ENCODE peak calls at places on chromosome 6, in seven cellular contexts. B is cardiac fibroblast, U is HFFc6, X is tibial artery, E is MM.1S, M is epithelial cell of esophagus, N is lower lobe of right lung. V is an unnamed sample.

GRCh38 chr6:37139223-37139962 is 30.6 kb upstream of the PIM1 start:
- DNase-seq in B (peak), E (no peak), N (no peak), X (no peak), U (no peak), M (no peak), V (no peak)

GRCh38 chr6:87807423-87807978 is 105.5 kb upstream of the AKIRIN2 start:
- DNase-seq in X (no peak), M (no peak), E (no peak), U (no peak), N (no peak), B (no peak), V (peak)

GRCh38 chr6:322205-322930 is 30.1 kb downstream of the DUSP22 start:
- DNase-seq in E (peak), X (no peak), M (no peak), N (no peak), U (no peak), B (no peak), V (no peak)

GRCh38 chr6:156030053-156030452 is 574.4 kb upstream of the NOX3 start:
- DNase-seq in N (no peak), E (no peak), U (no peak), X (no peak), M (no peak), B (no peak), V (no peak)

GRCh38 chr6:135876048-135876447 is 24.5 kb downstream of the PDE7B start:
- DNase-seq in M (no peak), N (no peak), X (no peak), B (no peak), E (no peak), U (no peak), V (no peak)

GRCh38 chr6:166169549-166170421 is 2.1 kb upstream of the TBXT start:
- DNase-seq in E (no peak), X (no peak), U (no peak), N (no peak), B (no peak), M (no peak), V (no peak)

GRCh38 chr6:148329568-148330299 is 12.9 kb upstream of the SASH1 start:
- DNase-seq in N (no peak), E (no peak), U (peak), M (peak), B (peak), X (no peak), V (no peak)

GRCh38 chr6:16776394-16777017 is 15.2 kb upstream of the ATXN1 start:
- DNase-seq in B (peak), N (no peak), U (no peak), M (no peak), E (no peak), X (no peak), V (no peak)

GRCh38 chr6:169172435-169172834 is 81.2 kb downstream of the THBS2 start:
- DNase-seq in X (peak), B (peak), U (peak), M (peak), N (no peak), E (no peak), V (no peak)

GRCh38 chr6:69832558-69832957 is 33.8 kb upstream of the COL19A1 start:
- DNase-seq in E (no peak), B (no peak), M (no peak), N (no peak), U (no peak), X (no peak), V (no peak)

GRCh38 chr6:42138190-42138589 is 4.2 kb downstream of the C6orf132 start:
- DNase-seq in B (no peak), X (no peak), N (no peak), E (no peak), M (no peak), U (no peak), V (no peak)

GRCh38 chr6:42135161-42135560 is 7.3 kb downstream of the C6orf132 start:
- DNase-seq in U (no peak), M (no peak), E (no peak), X (no peak), N (no peak), B (no peak), V (no peak)

GRCh38 chr6:42137192-42137753 is 5.1 kb downstream of the C6orf132 start:
- DNase-seq in N (no peak), M (peak), B (no peak), X (no peak), E (no peak), U (no peak), V (no peak)

GRCh38 chr6:42135722-42136121 is 6.7 kb downstream of the C6orf132 start:
- DNase-seq in M (no peak), N (no peak), B (no peak), X (no peak), E (no peak), U (no peak), V (no peak)

GRCh38 chr6:42136508-42137191 is 5.8 kb downstream of the C6orf132 start:
- DNase-seq in X (no peak), B (peak), E (no peak), U (peak), M (peak), N (no peak), V (peak)
- TF ChIP-seq CTCF in X (no peak), B (peak), E (peak), U (peak), M (peak), N (no peak), V (peak)

GRCh38 chr6:7621761-7622160 is 31.8 kb downstream of the SNRNP48 start:
- DNase-seq in E (no peak), X (no peak), M (no peak), N (no peak), B (peak), U (peak), V (no peak)

GRCh38 chr6:7615611-7616383 is 25.8 kb downstream of the SNRNP48 start:
- DNase-seq in U (peak), M (peak), B (peak), E (peak), N (no peak), X (no peak), V (peak)

DNA sequence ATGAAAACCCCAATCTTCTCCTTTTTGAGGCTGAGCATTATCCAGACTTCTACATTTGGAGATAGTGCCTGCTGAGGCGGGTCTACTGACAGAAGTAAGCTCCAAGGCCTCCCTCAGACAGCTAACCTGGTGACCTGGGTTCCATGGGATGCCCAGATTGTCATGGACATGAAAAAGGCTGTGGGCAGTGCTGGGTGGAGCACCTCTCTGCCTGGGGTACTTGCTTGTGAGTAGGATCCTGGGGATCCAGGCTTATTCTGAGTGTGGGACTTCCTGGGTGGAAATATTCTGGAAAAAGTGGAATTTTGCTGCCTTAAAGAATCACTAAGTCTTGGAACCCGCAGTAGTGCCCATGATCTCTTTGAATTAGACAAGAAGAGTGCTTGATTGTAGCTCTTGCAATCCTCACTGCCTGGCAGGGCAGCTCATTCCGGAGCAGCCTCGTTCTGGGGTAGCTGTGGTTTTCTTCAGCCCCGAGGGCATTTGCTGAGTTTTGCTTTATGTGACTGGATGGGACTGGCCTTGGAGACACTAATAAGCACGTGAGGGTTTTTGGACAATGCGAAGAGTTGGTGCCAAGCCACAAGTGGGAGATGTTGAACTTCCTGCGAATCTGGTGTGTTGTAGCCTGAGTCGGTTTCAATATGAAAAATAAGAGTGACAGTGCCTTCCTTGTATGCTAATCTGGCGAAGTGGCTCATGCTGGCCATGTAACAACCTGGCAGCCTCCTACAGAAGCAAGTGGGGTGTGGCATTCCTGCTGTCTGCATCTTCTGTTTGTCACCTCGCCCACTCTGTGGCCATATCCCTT is 28.2 kb downstream of the SNRNP48 start:
- DNase-seq in N (peak), B (peak), M (peak), X (peak), E (peak), U (peak), V (no peak)
- TF ChIP-seq CTCF in N (no peak), B (no peak), M (peak), X (no peak), E (no peak), U (peak), V (peak)

DNA sequence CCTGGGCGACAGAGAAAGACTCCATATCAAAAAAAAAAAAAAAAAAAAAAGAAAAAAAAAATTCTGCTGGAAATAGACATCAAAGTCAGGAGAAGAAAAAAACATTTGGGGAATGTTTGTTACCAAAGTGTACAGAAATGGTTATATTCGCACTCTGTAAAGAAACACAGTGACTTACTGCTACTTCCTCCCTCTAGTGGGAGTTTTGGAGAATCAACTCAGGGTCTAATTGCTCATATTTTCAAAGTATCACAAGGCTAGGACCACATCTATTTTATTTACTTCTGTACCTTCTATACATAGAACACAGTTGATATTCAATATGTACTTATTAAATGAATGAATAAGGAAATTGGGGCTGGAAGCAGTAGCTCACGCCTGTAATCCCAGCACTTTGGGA is 24.4 kb downstream of the ARG1 start:
- DNase-seq in E (no peak), U (no peak), X (no peak), B (peak), M (no peak), N (no peak), V (no peak)
- TF ChIP-seq CTCF in E (no peak), U (peak), X (no peak), B (peak), M (peak), N (peak), V (peak)

GRCh38 chr6:106730672-106731071 is 101.3 kb downstream of the QRSL1 start:
- DNase-seq in M (no peak), N (no peak), U (no peak), E (no peak), X (no peak), B (no peak), V (no peak)

GRCh38 chr6:106727480-106728153 is 98.2 kb downstream of the QRSL1 start:
- DNase-seq in U (no peak), B (no peak), N (no peak), E (no peak), X (no peak), M (no peak), V (no peak)

GRCh38 chr6:106729848-106730247 is 100.5 kb downstream of the QRSL1 start:
- DNase-seq in M (no peak), U (no peak), N (no peak), B (no peak), X (no peak), E (no peak), V (no peak)

GRCh38 chr6:106730264-106730663 is 100.9 kb downstream of the QRSL1 start:
- DNase-seq in N (no peak), X (no peak), B (no peak), E (no peak), U (no peak), M (no peak), V (no peak)

GRCh38 chr6:106728296-106728870 is 99.0 kb downstream of the QRSL1 start:
- DNase-seq in U (no peak), N (peak), M (peak), B (no peak), X (no peak), E (no peak), V (no peak)
- TF ChIP-seq CTCF in U (no peak), N (no peak), M (no peak), B (no peak), X (no peak), E (no peak), V (no peak)

GRCh38 chr6:41723178-41723935 is 12.1 kb downstream of the TFEB start:
- DNase-seq in E (no peak), M (peak), U (peak), X (peak), N (peak), B (peak), V (peak)
- TF ChIP-seq CTCF in E (no peak), M (peak), U (no peak), X (peak), N (no peak), B (peak), V (no peak)

V was measured in GM13977.